ENCODE peak calls at places on chromosomes 13 and 19, in five cellular contexts. T, F, K, Y and A are unnamed samples.

GRCh38 chr13:24505756-24506155 is 6.8 kb downstream of the PARP4 start:
- DNase-seq in F (no peak), T (no peak), Y (no peak), K (no peak), A (no peak)

GRCh38 chr13:112855859-112856258 is 113.2 kb upstream of the MCF2L start:
- DNase-seq in Y (no peak), T (no peak), K (no peak), F (no peak), A (no peak)

GRCh38 chr13:85347251-85347650 is 452.0 kb downstream of the SLITRK6 start:
- DNase-seq in F (no peak), Y (no peak), K (peak), T (no peak), A (no peak)

GRCh38 chr19:1015782-1016646 is 4.9 kb downstream of the TMEM259 start:
- DNase-seq in Y (no peak), F (no peak), T (no peak), K (no peak), A (no peak)

GRCh38 chr13:65638572-65639168 is 1591.5 kb downstream of the PCDH9 start:
- DNase-seq in Y (no peak), K (peak), T (no peak), F (peak), A (no peak)

GRCh38 chr13:111947876-111948275 is 119.1 kb upstream of the SOX1 start:
- DNase-seq in F (no peak), T (no peak), Y (no peak), K (no peak), A (no peak)

GRCh38 chr19:32917612-32917996 is 48.0 kb upstream of the SLC7A9 start:
- DNase-seq in T (no peak), F (no peak), Y (no peak), K (no peak), A (no peak)

GRCh38 chr19:1027953-1028902 is 1.8 kb downstream of the CNN2 start:
- DNase-seq in T (peak), F (peak), K (peak), Y (peak), A (no peak)

GRCh38 chr13:112679932-112680677 is 9.7 kb upstream of the ATP11A start:
- DNase-seq in F (no peak), Y (no peak), T (no peak), K (no peak), A (no peak)

GRCh38 chr19:8641908-8642547 is 11.6 kb downstream of the NFILZ start:
- DNase-seq in K (peak), F (peak), T (no peak), Y (no peak), A (no peak)

GRCh38 chr19:37413243-37414084 is 42.6 kb downstream of the ZNF527 start:
- DNase-seq in F (no peak), T (no peak), K (no peak), Y (no peak), A (no peak)

GRCh38 chr13:41601718-41602445 is 144.5 kb downstream of the RGCC start:
- DNase-seq in F (no peak), K (no peak), T (no peak), Y (no peak), A (no peak)

GRCh38 chr13:42880241-42880640 is 98.9 kb downstream of the FAM216B start:
- DNase-seq in F (no peak), K (no peak), Y (peak), T (no peak), A (no peak)

GRCh38 chr19:13451596-13451995 is 54.7 kb downstream of the CACNA1A start:
- DNase-seq in T (no peak), Y (no peak), K (no peak), F (no peak), A (no peak)

GRCh38 chr13:69374036-69374435 is 733.6 kb upstream of the ATXN8OS start:
- DNase-seq in K (no peak), F (no peak), Y (no peak), T (no peak), A (no peak)

GRCh38 chr19:2634228-2634951 is 68.1 kb downstream of the GNG7 start:
- DNase-seq in T (no peak), K (no peak), F (no peak), Y (no peak), A (no peak)

DNA sequence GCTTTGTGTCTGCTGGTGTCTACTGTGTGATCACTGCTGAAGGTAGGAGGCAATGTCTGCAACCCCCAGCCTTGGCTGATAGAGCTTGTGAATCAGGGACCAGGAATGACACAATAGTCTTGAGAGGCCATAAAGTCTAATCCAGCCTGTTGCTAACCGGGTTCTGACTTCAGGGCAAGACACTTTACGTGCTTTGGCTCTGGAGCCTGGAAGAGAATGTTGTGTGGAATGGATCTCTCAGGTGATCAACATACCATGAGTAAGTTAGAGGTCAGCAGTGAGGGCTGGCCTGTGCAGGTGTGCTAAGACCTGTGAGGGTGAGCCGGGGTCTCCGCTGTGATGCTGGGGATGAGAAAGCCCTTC is 5.6 kb downstream of the COL4A2 start:
- DNase-seq in T (no peak), K (peak), Y (no peak), F (no peak), A (no peak)
- TF ChIP-seq CTCF in T (no peak), K (peak), Y (no peak), F (no peak), A (no peak)

DNA sequence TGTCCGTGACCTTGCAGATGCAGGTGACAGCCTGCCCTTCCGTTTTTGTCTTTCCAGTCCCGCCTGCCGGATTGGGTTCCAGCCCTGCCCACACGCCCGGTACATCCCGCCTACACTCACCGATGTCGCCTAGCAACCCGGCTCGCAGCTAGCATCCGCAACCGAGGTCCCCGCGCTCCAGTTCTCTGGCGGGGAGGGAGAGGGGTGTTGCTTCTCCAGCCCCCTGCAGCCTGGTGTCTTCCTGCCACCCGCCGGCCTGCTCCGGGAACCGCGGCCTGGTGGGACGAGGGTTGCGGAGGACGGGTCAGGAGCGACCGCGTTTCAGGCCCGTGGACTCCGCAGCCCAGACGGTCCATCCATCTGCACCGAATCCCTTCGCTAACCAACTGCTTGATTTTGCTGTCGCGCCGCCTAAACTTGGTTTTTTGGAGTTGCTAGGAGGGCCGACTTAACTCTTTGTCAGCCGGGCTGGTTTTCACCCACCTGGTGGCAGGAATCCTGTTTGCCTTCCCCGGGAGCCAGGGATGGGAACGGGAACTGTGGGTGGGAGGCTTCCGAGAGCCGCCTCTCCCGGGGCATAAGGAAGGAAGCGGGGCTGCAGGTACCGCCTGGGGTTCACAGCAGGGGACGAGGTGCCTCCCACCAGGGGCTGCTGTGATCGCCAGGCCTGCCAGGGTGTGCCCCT is 15.4 kb upstream of the MATK start:
- DNase-seq in T (peak), F (no peak), K (peak), Y (peak), A (peak)
- TF ChIP-seq CTCF in T (no peak), F (no peak), K (peak), Y (no peak), A (no peak)

DNA sequence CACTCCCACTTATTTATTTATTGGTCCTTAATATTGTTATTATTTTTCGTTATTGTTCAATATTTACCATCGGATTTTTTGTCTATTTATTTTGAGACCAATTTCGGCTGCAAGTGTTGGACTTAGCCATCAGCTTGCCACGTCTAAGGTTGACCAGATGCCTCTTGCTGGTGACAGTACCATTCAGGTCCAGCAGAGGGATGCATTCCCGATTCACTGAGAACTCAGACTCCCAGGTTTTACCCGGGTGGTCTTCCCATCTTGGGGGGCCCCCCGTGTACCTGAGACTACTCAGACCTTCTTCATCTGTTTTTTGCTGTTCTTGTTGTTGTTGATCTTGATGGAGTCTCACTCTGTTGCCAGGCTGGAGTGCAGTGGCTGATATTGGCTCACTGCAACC is 1435.2 kb downstream of the UQCRFS1 start:
- DNase-seq in K (no peak), T (no peak), Y (no peak), F (peak), A (no peak)
- TF ChIP-seq CTCF in K (peak), T (no peak), Y (no peak), F (peak), A (no peak)

GRCh38 chr19:18771328-18772242 is 19.5 kb downstream of the COMP start:
- DNase-seq in F (peak), T (no peak), Y (no peak), K (no peak), A (no peak)
- TF ChIP-seq CTCF in F (peak), T (no peak), Y (no peak), K (peak), A (no peak)